ENCODE peak calls at places on chromosomes 11 and 22, in six cellular contexts. Q is activated naive CD4-positive, alpha-beta T cell; Z is GM04504; U is NCI-H345; O is cardiac fibroblast; K is stimulated activated CD4-positive, alpha-beta T cell treated with anti-CD3 and anti-CD28 coated beads, Interleukin-4, amount 100 ng/mL, for 4 hours. J is an unnamed sample.

GRCh38 chr11:82701847-82702520 is 31.7 kb downstream of the FAM181B start:
- DNase-seq in Z (peak; percentile 7), U (peak; percentile 17), O (peak; percentile 44), K (no peak), Q (no peak), J (peak; percentile 41)

GRCh38 chr11:9562716-9563115 is 10.8 kb upstream of the WEE1 start:
- DNase-seq in O (no peak), K (no peak), Z (no peak), Q (no peak), U (no peak), J (no peak)

GRCh38 chr11:64629796-64630562 is 39.0 kb downstream of the SLC22A12 start:
- DNase-seq in Q (no peak), Z (no peak), U (no peak), K (no peak), O (no peak), J (no peak)

GRCh38 chr11:65522640-65523322 is 2.1 kb upstream of the SCYL1 start:
- DNase-seq in U (no peak), Z (no peak), Q (no peak), K (no peak), O (peak; percentile 51), J (no peak)

GRCh38 chr11:14308114-14308896 is 50.7 kb downstream of the RRAS2 start:
- DNase-seq in O (peak; percentile 68), U (peak; percentile 15), K (no peak), Q (no peak), Z (peak; percentile 9), J (peak; percentile 58)

GRCh38 chr11:119103793-119104192 is 2.1 kb upstream of the DPAGT1 start:
- DNase-seq in Q (no peak), K (no peak), U (no peak), Z (no peak), O (no peak), J (no peak)

GRCh38 chr11:48014917-48015316 is 34.6 kb downstream of the PTPRJ start:
- DNase-seq in O (no peak), U (no peak), Z (no peak), Q (no peak), K (no peak), J (no peak)

GRCh38 chr22:28955817-28956216 is 72.4 kb downstream of the ZNRF3 start:
- DNase-seq in K (peak; percentile 37), O (no peak), Q (peak; percentile 13), U (no peak), Z (no peak), J (no peak)

GRCh38 chr11:46120361-46120710 is 918 bp downstream of the PHF21A start:
- DNase-seq in O (no peak), K (peak; percentile 13), Q (no peak), U (peak; percentile 49), Z (no peak), J (no peak)

GRCh38 chr22:39349967-39350802 is at the start of gene SYNGR1:
- DNase-seq in U (no peak), Q (no peak), Z (no peak), K (peak; percentile 11), O (no peak), J (no peak)

GRCh38 chr22:23061471-23062280 is 8.6 kb upstream of the GNAZ start:
- DNase-seq in O (no peak), K (no peak), Z (no peak), U (no peak), Q (no peak), J (no peak)

GRCh38 chr11:61787928-61788491 is 4.4 kb downstream of the TMEM258 start:
- DNase-seq in O (peak; percentile 81), Z (no peak), Q (no peak), K (no peak), U (no peak), J (no peak)

GRCh38 chr11:2892215-2893020 is 6.8 kb upstream of the CDKN1C start:
- DNase-seq in Q (peak; percentile 56), O (peak; percentile 69), Z (no peak), U (peak; percentile 64), K (peak; percentile 62), J (peak; percentile 54)

GRCh38 chr11:20592741-20593140 is 6.7 kb upstream of the SLC6A5 start:
- DNase-seq in Z (no peak), U (no peak), K (no peak), O (no peak), Q (no peak), J (no peak)

GRCh38 chr11:74546752-74547151 is 45.6 kb upstream of the POLD3 start:
- DNase-seq in O (no peak), Z (no peak), U (no peak), K (no peak), Q (no peak), J (no peak)

GRCh38 chr11:118910309-118911112 is 15.2 kb downstream of the BCL9L start:
- DNase-seq in Q (peak; percentile 33), U (no peak), O (peak; percentile 94), K (no peak), Z (peak; percentile 89), J (no peak)

GRCh38 chr11:130761560-130762220 is 154.6 kb downstream of the SNX19 start:
- DNase-seq in O (no peak), Q (no peak), Z (no peak), U (no peak), K (no peak), J (no peak)

GRCh38 chr11:12502950-12503579 is 125.7 kb downstream of the PARVA start:
- DNase-seq in K (no peak), U (no peak), Q (no peak), O (peak; percentile 29), Z (no peak), J (no peak)

GRCh38 chr22:44957267-44957905 is 52.4 kb downstream of the PHF21B start:
- DNase-seq in Q (no peak), O (no peak), K (no peak), Z (no peak), U (no peak), J (no peak)

GRCh38 chr22:49672013-49672516 is 155.6 kb downstream of the BRD1 start:
- DNase-seq in Q (no peak), Z (no peak), K (no peak), U (no peak), O (no peak), J (no peak)

GRCh38 chr11:57073121-57073520 is 84.4 kb downstream of the OR5AK2 start:
- DNase-seq in Q (no peak), K (no peak), Z (no peak), O (peak; percentile 13), U (no peak), J (no peak)

GRCh38 chr22:21033895-21034294 is 1.5 kb upstream of the SLC7A4 start:
- DNase-seq in U (no peak), O (no peak), Z (no peak), Q (no peak), K (no peak), J (no peak)

GRCh38 chr11:116249561-116249960 is 523.2 kb downstream of the BUD13 start:
- DNase-seq in O (no peak), Z (no peak), K (no peak), U (no peak), Q (no peak), J (no peak)

GRCh38 chr11:108597736-108598355 is 4.3 kb upstream of the EXPH5 start:
- DNase-seq in K (no peak), U (no peak), Q (no peak), Z (no peak), O (no peak), J (no peak)

GRCh38 chr11:36985562-36985961 is 387.5 kb upstream of the RAG2 start:
- DNase-seq in Q (no peak), U (no peak), Z (no peak), O (no peak), K (no peak), J (no peak)

GRCh38 chr11:113645593-113646349 is 60.3 kb downstream of the TMPRSS5 start:
- DNase-seq in Q (no peak), O (peak; percentile 5), K (no peak), U (no peak), Z (no peak), J (no peak)

GRCh38 chr11:73949246-73949645 is 1.6 kb upstream of the DNAJB13 start:
- DNase-seq in O (no peak), U (no peak), K (no peak), Q (no peak), Z (no peak), J (no peak)

GRCh38 chr11:77440678-77441077 is 33.2 kb downstream of the PAK1 start:
- DNase-seq in K (no peak), U (no peak), Q (no peak), O (no peak), Z (no peak), J (no peak)

GRCh38 chr11:129694966-129695365 is 120.7 kb upstream of the TMEM45B start:
- DNase-seq in Q (no peak), O (no peak), Z (no peak), U (no peak), K (no peak), J (no peak)

GRCh38 chr11:130846606-130847005 is 69.7 kb downstream of the SNX19 start:
- DNase-seq in O (no peak), Z (no peak), U (no peak), Q (no peak), K (no peak), J (no peak)

GRCh38 chr11:126892781-126893180 is 107.8 kb downstream of the KIRREL3 start:
- DNase-seq in K (no peak), U (peak; percentile 66), Q (no peak), O (no peak), Z (no peak), J (no peak)

J was measured in SW 1271.